ENCODE peak calls at places on chromosomes 2 and 18, in ten cellular contexts. One of them, this sample, is unnamed.

GRCh38 chr2:189164732-189165131 is 14.8 kb downstream of the COL5A2 start:
- DNase-seq in hepatocyte: peak; percentile 26
- DNase-seq in fibroblast of lung: peak; percentile 54
- DNase-seq in GM23248: peak; percentile 84
- DNase-seq in psoas muscle: no peak
- DNase-seq in body of pancreas: no peak
- DNase-seq in GM12878: no peak
- DNase-seq in bronchial epithelial cell: peak; percentile 26
- DNase-seq in colonic mucosa: no peak
- DNase-seq in esophagus squamous epithelium: no peak
- DNase-seq in this sample: peak; percentile 48

GRCh38 chr2:218387369-218388194 is 5.5 kb downstream of the SLC11A1 start:
- DNase-seq in bronchial epithelial cell: peak; percentile 85
- DNase-seq in psoas muscle: peak; percentile 59
- DNase-seq in GM23248: peak; percentile 66
- DNase-seq in fibroblast of lung: peak; percentile 40
- DNase-seq in body of pancreas: peak; percentile 76
- DNase-seq in GM12878: no peak
- DNase-seq in esophagus squamous epithelium: no peak
- DNase-seq in hepatocyte: peak; percentile 93
- DNase-seq in colonic mucosa: peak; percentile 85
- DNase-seq in this sample: peak; percentile 36

GRCh38 chr18:76687271-76688006 is 134.9 kb upstream of the ZNF236 start:
- DNase-seq in GM12878: no peak
- DNase-seq in body of pancreas: peak; percentile 12
- DNase-seq in hepatocyte: peak; percentile 55
- DNase-seq in GM23248: peak; percentile 37
- DNase-seq in fibroblast of lung: peak; percentile 86
- DNase-seq in psoas muscle: no peak
- DNase-seq in esophagus squamous epithelium: no peak
- DNase-seq in bronchial epithelial cell: peak; percentile 84
- DNase-seq in colonic mucosa: no peak
- DNase-seq in this sample: peak; percentile 80

GRCh38 chr2:219331560-219332213 is 857 bp downstream of the RESP18 start:
- DNase-seq in colonic mucosa: no peak
- DNase-seq in body of pancreas: peak; percentile 6
- DNase-seq in fibroblast of lung: peak; percentile 26
- DNase-seq in psoas muscle: peak; percentile 35
- DNase-seq in esophagus squamous epithelium: no peak
- DNase-seq in GM12878: no peak
- DNase-seq in GM23248: peak; percentile 61
- DNase-seq in hepatocyte: peak; percentile 66
- DNase-seq in bronchial epithelial cell: no peak
- DNase-seq in this sample: no peak

GRCh38 chr2:218435003-218435982 is 16.4 kb downstream of the VIL1 start:
- DNase-seq in psoas muscle: no peak
- DNase-seq in GM23248: no peak
- DNase-seq in body of pancreas: no peak
- DNase-seq in fibroblast of lung: no peak
- DNase-seq in GM12878: no peak
- DNase-seq in colonic mucosa: no peak
- DNase-seq in esophagus squamous epithelium: no peak
- DNase-seq in hepatocyte: no peak
- DNase-seq in bronchial epithelial cell: no peak
- DNase-seq in this sample: no peak

GRCh38 chr18:30135938-30136337 is 906.6 kb downstream of the DSC3 start:
- DNase-seq in bronchial epithelial cell: no peak
- DNase-seq in fibroblast of lung: no peak
- DNase-seq in psoas muscle: no peak
- DNase-seq in esophagus squamous epithelium: no peak
- DNase-seq in body of pancreas: no peak
- DNase-seq in colonic mucosa: no peak
- DNase-seq in GM23248: no peak
- DNase-seq in hepatocyte: no peak
- DNase-seq in GM12878: no peak
- DNase-seq in this sample: no peak

GRCh38 chr2:39715095-39715494 is 49.4 kb downstream of the TMEM178A start:
- DNase-seq in GM23248: no peak
- DNase-seq in GM12878: no peak
- DNase-seq in esophagus squamous epithelium: no peak
- DNase-seq in fibroblast of lung: no peak
- DNase-seq in bronchial epithelial cell: no peak
- DNase-seq in colonic mucosa: no peak
- DNase-seq in psoas muscle: no peak
- DNase-seq in body of pancreas: no peak
- DNase-seq in hepatocyte: no peak
- DNase-seq in this sample: no peak

GRCh38 chr2:17303496-17303895 is 214.7 kb downstream of the RAD51AP2 start:
- DNase-seq in colonic mucosa: no peak
- DNase-seq in esophagus squamous epithelium: no peak
- DNase-seq in fibroblast of lung: peak; percentile 57
- DNase-seq in GM12878: no peak
- DNase-seq in GM23248: peak; percentile 23
- DNase-seq in psoas muscle: no peak
- DNase-seq in hepatocyte: no peak
- DNase-seq in bronchial epithelial cell: peak; percentile 72
- DNase-seq in body of pancreas: no peak
- DNase-seq in this sample: no peak

GRCh38 chr2:39567507-39567906 is 98.2 kb upstream of the TMEM178A start:
- DNase-seq in colonic mucosa: no peak
- DNase-seq in GM23248: no peak
- DNase-seq in psoas muscle: no peak
- DNase-seq in body of pancreas: no peak
- DNase-seq in bronchial epithelial cell: no peak
- DNase-seq in esophagus squamous epithelium: no peak
- DNase-seq in GM12878: no peak
- DNase-seq in fibroblast of lung: peak; percentile 95
- DNase-seq in hepatocyte: no peak
- DNase-seq in this sample: peak; percentile 94

GRCh38 chr2:183543731-183544130 is 419.5 kb downstream of the NUP35 start:
- DNase-seq in esophagus squamous epithelium: no peak
- DNase-seq in hepatocyte: peak; percentile 56
- DNase-seq in GM12878: peak; percentile 24
- DNase-seq in colonic mucosa: peak; percentile 66
- DNase-seq in GM23248: no peak
- DNase-seq in psoas muscle: no peak
- DNase-seq in body of pancreas: no peak
- DNase-seq in fibroblast of lung: no peak
- DNase-seq in bronchial epithelial cell: no peak
- DNase-seq in this sample: no peak

GRCh38 chr2:12587729-12588522 is 128.8 kb upstream of the TRIB2 start:
- DNase-seq in body of pancreas: peak; percentile 12
- DNase-seq in GM12878: peak; percentile 49
- DNase-seq in GM23248: peak; percentile 95
- DNase-seq in psoas muscle: peak; percentile 33
- DNase-seq in bronchial epithelial cell: peak; percentile 92
- DNase-seq in hepatocyte: peak; percentile 64
- DNase-seq in esophagus squamous epithelium: no peak
- DNase-seq in fibroblast of lung: peak; percentile 95
- DNase-seq in colonic mucosa: no peak
- DNase-seq in this sample: peak; percentile 92

GRCh38 chr18:47265197-47265596 is 13.7 kb upstream of the SKOR2 start:
- DNase-seq in colonic mucosa: no peak
- DNase-seq in psoas muscle: no peak
- DNase-seq in fibroblast of lung: peak; percentile 64
- DNase-seq in bronchial epithelial cell: peak; percentile 42
- DNase-seq in hepatocyte: no peak
- DNase-seq in GM12878: no peak
- DNase-seq in body of pancreas: no peak
- DNase-seq in esophagus squamous epithelium: no peak
- DNase-seq in GM23248: peak; percentile 54
- DNase-seq in this sample: peak; percentile 61

GRCh38 chr18:74515620-74516231 is 18.6 kb upstream of the CNDP1 start:
- DNase-seq in psoas muscle: no peak
- DNase-seq in GM23248: no peak
- DNase-seq in colonic mucosa: no peak
- DNase-seq in GM12878: no peak
- DNase-seq in esophagus squamous epithelium: no peak
- DNase-seq in fibroblast of lung: no peak
- DNase-seq in hepatocyte: no peak
- DNase-seq in bronchial epithelial cell: no peak
- DNase-seq in body of pancreas: no peak
- DNase-seq in this sample: no peak

GRCh38 chr2:102410952-102411351 is 12.0 kb upstream of the IL18RAP start:
- DNase-seq in fibroblast of lung: no peak
- DNase-seq in hepatocyte: no peak
- DNase-seq in GM23248: no peak
- DNase-seq in esophagus squamous epithelium: no peak
- DNase-seq in colonic mucosa: no peak
- DNase-seq in psoas muscle: no peak
- DNase-seq in body of pancreas: no peak
- DNase-seq in GM12878: no peak
- DNase-seq in bronchial epithelial cell: no peak
- DNase-seq in this sample: no peak

GRCh38 chr18:52670903-52671302 is 330.9 kb downstream of the DCC start:
- DNase-seq in GM23248: peak; percentile 12
- DNase-seq in bronchial epithelial cell: peak; percentile 8
- DNase-seq in GM12878: no peak
- DNase-seq in fibroblast of lung: peak; percentile 14
- DNase-seq in colonic mucosa: no peak
- DNase-seq in psoas muscle: no peak
- DNase-seq in hepatocyte: peak; percentile 55
- DNase-seq in body of pancreas: peak; percentile 8
- DNase-seq in esophagus squamous epithelium: no peak
- DNase-seq in this sample: peak; percentile 2

GRCh38 chr18:56083889-56084288 is 495.9 kb upstream of the TCF4 start:
- DNase-seq in colonic mucosa: no peak
- DNase-seq in GM12878: no peak
- DNase-seq in esophagus squamous epithelium: no peak
- DNase-seq in fibroblast of lung: no peak
- DNase-seq in GM23248: no peak
- DNase-seq in bronchial epithelial cell: no peak
- DNase-seq in body of pancreas: no peak
- DNase-seq in hepatocyte: no peak
- DNase-seq in psoas muscle: no peak
- DNase-seq in this sample: no peak

GRCh38 chr2:29113891-29114321 is 1.3 kb upstream of the CLIP4 start:
- DNase-seq in esophagus squamous epithelium: no peak
- DNase-seq in body of pancreas: peak; percentile 84
- DNase-seq in bronchial epithelial cell: peak; percentile 85
- DNase-seq in psoas muscle: peak; percentile 58
- DNase-seq in GM12878: no peak
- DNase-seq in GM23248: peak; percentile 87
- DNase-seq in fibroblast of lung: peak; percentile 83
- DNase-seq in hepatocyte: peak; percentile 58
- DNase-seq in colonic mucosa: peak; percentile 57
- DNase-seq in this sample: peak; percentile 79

DNA sequence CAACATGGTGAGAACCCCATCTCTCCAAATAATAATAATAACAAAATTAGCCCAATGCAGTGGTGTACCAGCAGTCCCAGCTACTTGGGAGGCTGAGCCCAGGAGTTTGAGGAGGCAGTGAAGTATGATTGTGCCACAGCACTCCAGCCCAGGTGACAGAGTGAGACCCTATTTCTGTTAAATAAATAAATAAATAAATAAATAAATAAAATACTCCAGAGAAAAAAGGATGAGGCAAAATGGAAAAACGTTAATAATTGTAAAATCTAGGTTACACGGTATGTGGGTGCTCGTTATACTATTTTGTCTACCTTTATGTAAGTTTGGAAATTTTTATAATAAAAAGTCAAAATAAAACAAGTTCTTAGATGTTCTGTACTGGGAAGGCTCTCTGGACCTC is 8.6 kb upstream of the EMX1 start:
- DNase-seq in bronchial epithelial cell: no peak
- DNase-seq in colonic mucosa: no peak
- DNase-seq in body of pancreas: no peak
- DNase-seq in GM23248: no peak
- DNase-seq in esophagus squamous epithelium: no peak
- DNase-seq in psoas muscle: no peak
- DNase-seq in GM12878: no peak
- DNase-seq in hepatocyte: no peak
- DNase-seq in fibroblast of lung: no peak
- DNase-seq in this sample: no peak
- H3K27me3 ChIP-seq in bronchial epithelial cell: peaks cover 14% of the 10 kb centered on the region
- H3K27me3 ChIP-seq in colonic mucosa: peaks cover 29% of the 10 kb centered on the region
- H3K27me3 ChIP-seq in body of pancreas: no peaks in the 10 kb centered on the region
- H3K27me3 ChIP-seq in GM23248: peaks cover 87% of the 10 kb centered on the region
- H3K27me3 ChIP-seq in esophagus squamous epithelium: peaks cover 98% of the 10 kb centered on the region
- H3K27me3 ChIP-seq in psoas muscle: peaks cover 14% of the 10 kb centered on the region
- H3K27me3 ChIP-seq in GM12878: peaks cover 2% of the 10 kb centered on the region
- H3K27me3 ChIP-seq in hepatocyte: peaks cover 94% of the 10 kb centered on the region
- H3K27me3 ChIP-seq in fibroblast of lung: peaks cover 34% of the 10 kb centered on the region
- H3K27me3 ChIP-seq in this sample: peaks cover 75% of the 10 kb centered on the region

DNA sequence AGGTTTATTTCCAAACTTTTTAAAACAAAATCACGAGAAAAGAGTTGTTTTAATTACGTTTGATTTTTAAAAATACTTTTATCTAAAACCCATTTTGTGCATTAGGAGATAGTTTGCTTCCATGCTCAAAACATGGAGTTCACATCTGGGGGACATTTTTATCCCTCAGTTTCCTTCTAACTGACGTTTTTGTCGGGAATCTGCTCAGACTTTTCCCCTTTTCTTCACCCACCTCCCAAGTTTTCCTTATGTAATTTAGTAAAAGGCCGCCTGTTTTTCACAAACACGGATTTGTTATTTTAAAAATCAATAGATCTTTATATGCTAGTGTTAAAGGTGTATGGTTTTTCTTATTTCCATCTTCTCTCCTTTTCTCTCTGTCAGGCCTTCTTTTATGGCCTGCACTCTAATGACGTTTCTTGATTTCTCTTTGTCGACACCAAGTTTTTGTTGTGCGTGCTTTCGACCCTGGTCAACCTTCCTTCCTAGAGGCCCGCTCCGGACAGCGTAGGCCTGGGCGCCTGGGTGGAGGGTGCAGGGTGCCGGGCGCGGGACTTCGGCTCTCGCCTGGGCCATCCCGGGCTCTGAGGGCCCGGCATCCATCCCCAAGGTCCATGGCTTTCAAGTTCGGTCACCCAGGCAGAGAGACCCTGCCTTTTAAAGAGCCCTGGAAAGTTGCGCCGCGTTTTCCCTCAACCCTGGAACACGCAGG is 3.9 kb upstream of the SATB2 start:
- DNase-seq in bronchial epithelial cell: no peak
- DNase-seq in GM23248: no peak
- DNase-seq in fibroblast of lung: peak; percentile 24
- DNase-seq in body of pancreas: no peak
- DNase-seq in colonic mucosa: peak; percentile 32
- DNase-seq in psoas muscle: no peak
- DNase-seq in hepatocyte: no peak
- DNase-seq in esophagus squamous epithelium: no peak
- DNase-seq in GM12878: no peak
- DNase-seq in this sample: no peak
- H3K27me3 ChIP-seq in bronchial epithelial cell: peaks cover 60% of the 10 kb centered on the region
- H3K27me3 ChIP-seq in GM23248: no peaks in the 10 kb centered on the region
- H3K27me3 ChIP-seq in fibroblast of lung: peaks cover 34% of the 10 kb centered on the region
- H3K27me3 ChIP-seq in body of pancreas: peaks cover 4% of the 10 kb centered on the region
- H3K27me3 ChIP-seq in colonic mucosa: peaks cover 12% of the 10 kb centered on the region
- H3K27me3 ChIP-seq in psoas muscle: peaks cover 41% of the 10 kb centered on the region
- H3K27me3 ChIP-seq in hepatocyte: peaks cover 70% of the 10 kb centered on the region
- H3K27me3 ChIP-seq in esophagus squamous epithelium: peaks cover 91% of the 10 kb centered on the region
- H3K27me3 ChIP-seq in GM12878: peaks cover 19% of the 10 kb centered on the region
- H3K27me3 ChIP-seq in this sample: peaks cover 45% of the 10 kb centered on the region

GRCh38 chr2:222410534-222410933 is 13.8 kb upstream of the SGPP2 start:
- DNase-seq in GM23248: no peak
- DNase-seq in psoas muscle: no peak
- DNase-seq in esophagus squamous epithelium: no peak
- DNase-seq in body of pancreas: no peak
- DNase-seq in colonic mucosa: no peak
- DNase-seq in hepatocyte: peak; percentile 47
- DNase-seq in bronchial epithelial cell: peak; percentile 57
- DNase-seq in fibroblast of lung: peak; percentile 39
- DNase-seq in GM12878: no peak
- DNase-seq in this sample: peak; percentile 12
- H3K27me3 ChIP-seq in GM23248: no peaks in the 10 kb centered on the region
- H3K27me3 ChIP-seq in psoas muscle: no peaks in the 10 kb centered on the region
- H3K27me3 ChIP-seq in esophagus squamous epithelium: no peaks in the 10 kb centered on the region
- H3K27me3 ChIP-seq in body of pancreas: no peaks in the 10 kb centered on the region
- H3K27me3 ChIP-seq in colonic mucosa: no peaks in the 10 kb centered on the region
- H3K27me3 ChIP-seq in hepatocyte: no peaks in the 10 kb centered on the region
- H3K27me3 ChIP-seq in bronchial epithelial cell: no peaks in the 10 kb centered on the region
- H3K27me3 ChIP-seq in fibroblast of lung: no peaks in the 10 kb centered on the region
- H3K27me3 ChIP-seq in GM12878: no peaks in the 10 kb centered on the region
- H3K27me3 ChIP-seq in this sample: no peaks in the 10 kb centered on the region

GRCh38 chr18:75530118-75530517 is 102.6 kb upstream of the SMIM21 start:
- DNase-seq in psoas muscle: no peak
- DNase-seq in esophagus squamous epithelium: no peak
- DNase-seq in GM12878: no peak
- DNase-seq in fibroblast of lung: no peak
- DNase-seq in body of pancreas: no peak
- DNase-seq in bronchial epithelial cell: no peak
- DNase-seq in colonic mucosa: no peak
- DNase-seq in GM23248: no peak
- DNase-seq in hepatocyte: no peak
- DNase-seq in this sample: no peak
- H3K27me3 ChIP-seq in psoas muscle: peaks cover 4% of the 10 kb centered on the region
- H3K27me3 ChIP-seq in esophagus squamous epithelium: no peaks in the 10 kb centered on the region
- H3K27me3 ChIP-seq in GM12878: peaks cover 2% of the 10 kb centered on the region
- H3K27me3 ChIP-seq in fibroblast of lung: no peaks in the 10 kb centered on the region
- H3K27me3 ChIP-seq in body of pancreas: no peaks in the 10 kb centered on the region
- H3K27me3 ChIP-seq in bronchial epithelial cell: no peaks in the 10 kb centered on the region
- H3K27me3 ChIP-seq in colonic mucosa: no peaks in the 10 kb centered on the region
- H3K27me3 ChIP-seq in GM23248: no peaks in the 10 kb centered on the region
- H3K27me3 ChIP-seq in hepatocyte: no peaks in the 10 kb centered on the region
- H3K27me3 ChIP-seq in this sample: no peaks in the 10 kb centered on the region